ENCODE peak calls at places on chromosomes 6 and 20, in four cellular contexts. V, Z, C and Y are unnamed samples.

GRCh38 chr6:41200901-41201783 is at the start of gene TREML2:
- DNase-seq in V (no peak), Z (peak; percentile 7), C (no peak), Y (peak; percentile 78)

GRCh38 chr20:47429409-47429808 is 72.3 kb upstream of the NCOA3 start:
- DNase-seq in V (no peak), Z (no peak), C (peak; percentile 30), Y (no peak)

GRCh38 chr6:167742719-167743303 is 83.9 kb upstream of the AFDN start:
- DNase-seq in V (no peak), Z (no peak), C (peak; percentile 72), Y (no peak)

GRCh38 chr20:52572687-52573086 is 381.1 kb upstream of the ZFP64 start:
- DNase-seq in V (no peak), Z (no peak), C (peak; percentile 1), Y (no peak)

GRCh38 chr6:105431226-105431625 is 28.3 kb upstream of the PREP start:
- DNase-seq in V (no peak), Z (peak; percentile 40), C (peak; percentile 71), Y (peak; percentile 43)

GRCh38 chr6:169097336-169098052 is 156.2 kb downstream of the THBS2 start:
- DNase-seq in V (no peak), Z (no peak), C (peak; percentile 94), Y (no peak)

GRCh38 chr6:16669227-16669626 is 92.0 kb downstream of the ATXN1 start:
- DNase-seq in V (peak; percentile 74), Z (no peak), C (peak; percentile 53), Y (no peak)

GRCh38 chr20:48238326-48238725 is 453.0 kb upstream of the SULF2 start:
- DNase-seq in V (no peak), Z (no peak), C (peak; percentile 30), Y (no peak)